ENCODE peak calls at places on chromosomes 5 and 9, in nine cellular contexts. F, N, U, C, X, O, E, V and D are unnamed samples.

GRCh38 chr5:32076699-32077695 is 97.1 kb downstream of the GOLPH3 start:
- DNase-seq in F (peak; percentile 72), N (peak; percentile 50), U (peak; percentile 87), C (peak; percentile 46), X (peak; percentile 80), O (peak; percentile 31), E (peak; percentile 52), V (peak; percentile 91), D (peak; percentile 44)

GRCh38 chr5:142296914-142297417 is 27.9 kb downstream of the SPRY4 start:
- DNase-seq in F (peak; percentile 93), N (peak; percentile 36), U (no peak), C (peak; percentile 40), X (peak; percentile 3), O (no peak), E (no peak), V (peak; percentile 79), D (no peak)

GRCh38 chr9:15856591-15856990 is 303.7 kb downstream of the CCDC171 start:
- DNase-seq in F (peak; percentile 68), N (no peak), U (no peak), C (no peak), X (peak; percentile 5), O (no peak), E (no peak), V (peak; percentile 12), D (no peak)

GRCh38 chr5:171524461-171524860 is 105.0 kb downstream of the FGF18 start:
- DNase-seq in F (no peak), N (no peak), U (peak; percentile 11), C (no peak), X (no peak), O (no peak), E (no peak), V (no peak), D (no peak)

GRCh38 chr5:152978141-152978835 is 512.2 kb upstream of the GRIA1 start:
- DNase-seq in F (no peak), N (no peak), U (no peak), C (no peak), X (no peak), O (no peak), E (no peak), V (no peak), D (no peak)

GRCh38 chr9:33044677-33045282 is 19.7 kb downstream of the DNAJA1 start:
- DNase-seq in F (no peak), N (no peak), U (no peak), C (peak; percentile 20), X (peak; percentile 39), O (peak; percentile 61), E (peak; percentile 48), V (peak; percentile 5), D (peak; percentile 25)

GRCh38 chr5:994821-995220 is 13.8 kb upstream of the NKD2 start:
- DNase-seq in F (no peak), N (no peak), U (no peak), C (no peak), X (no peak), O (no peak), E (no peak), V (no peak), D (no peak)

GRCh38 chr5:157571357-157571827 is 4.2 kb downstream of the ADAM19 start:
- DNase-seq in F (peak; percentile 55), N (no peak), U (no peak), C (no peak), X (no peak), O (no peak), E (no peak), V (peak; percentile 84), D (no peak)

GRCh38 chr5:173053041-173053440 is 3.1 kb upstream of the CREBRF start:
- DNase-seq in F (no peak), N (no peak), U (no peak), C (no peak), X (no peak), O (no peak), E (no peak), V (no peak), D (no peak)

DNA sequence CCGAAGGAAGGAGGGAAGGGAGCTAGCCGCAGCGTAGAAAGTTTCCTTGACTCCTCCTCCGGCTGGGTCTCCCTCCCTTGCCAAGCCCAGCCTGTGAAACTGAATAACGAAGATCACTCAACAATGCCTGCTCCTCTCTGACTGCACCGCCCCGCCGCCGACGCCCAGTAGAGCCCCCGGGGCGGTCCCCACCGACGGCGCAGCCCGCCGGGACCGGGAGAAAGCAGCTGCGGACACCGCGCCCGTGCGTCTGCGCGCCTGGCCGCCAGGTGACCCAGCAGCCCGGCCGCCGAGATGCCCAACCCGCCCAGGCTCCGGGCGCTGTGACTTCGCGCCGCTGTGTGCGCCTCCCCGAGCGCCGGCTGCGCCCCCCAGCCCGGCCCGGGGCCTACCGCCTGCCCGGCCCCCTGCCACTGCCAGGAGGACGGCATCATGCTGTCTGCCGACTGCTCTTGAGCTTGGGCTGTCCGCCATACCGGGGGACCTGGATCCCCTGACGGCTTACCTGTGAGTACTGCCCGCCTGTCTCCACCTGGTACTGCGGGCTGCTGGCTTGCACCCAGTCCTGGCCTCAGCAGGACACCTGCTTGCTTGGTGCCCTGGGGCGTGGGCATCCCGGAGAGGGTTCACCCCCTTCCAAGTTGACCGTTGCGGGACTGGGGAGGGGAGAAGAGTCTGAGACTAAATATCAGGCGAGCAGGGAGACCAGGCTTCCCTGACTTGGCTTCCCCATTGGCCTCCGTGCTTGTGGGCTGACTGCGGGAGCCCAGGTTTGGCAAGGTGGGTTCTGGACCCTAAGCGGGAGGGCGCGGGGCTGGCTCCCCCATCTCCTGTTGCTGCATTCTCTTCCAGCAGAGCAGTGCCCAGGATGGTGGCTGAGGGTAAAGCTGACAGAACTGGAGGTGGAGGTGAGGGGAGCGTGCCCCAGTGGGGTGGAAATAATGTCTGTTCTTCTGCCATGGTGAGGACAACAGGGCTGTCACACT is 26.2 kb upstream of the SPTLC1 start:
- DNase-seq in F (peak; percentile 33), N (no peak), U (peak; percentile 32), C (peak; percentile 57), X (peak; percentile 16), O (no peak), E (peak; percentile 44), V (peak; percentile 38), D (peak; percentile 51)
- TF ChIP-seq CTCF in F (no peak), N (no peak), U (peak; percentile 21), C (peak; percentile 14), X (no peak), O (no peak), E (no peak), V (no peak), D (no peak)

DNA sequence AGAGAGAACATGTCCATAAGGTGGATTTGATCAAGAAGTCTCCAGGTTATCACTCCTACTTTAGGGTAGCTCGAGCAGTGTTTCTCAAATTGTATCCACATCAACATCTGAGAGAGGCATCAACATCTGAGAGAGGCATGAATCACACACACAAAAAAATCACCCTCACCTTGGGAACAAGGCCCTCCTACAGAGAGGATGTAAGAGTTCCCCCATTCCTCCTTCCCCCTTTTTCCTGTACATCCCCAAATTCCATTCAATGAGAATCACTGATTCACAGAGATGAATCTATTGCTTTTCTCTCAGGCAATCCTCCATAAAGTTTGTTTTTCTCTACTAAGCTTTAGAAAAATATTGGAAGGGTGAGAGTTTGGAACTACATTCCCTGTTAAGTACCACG is 233.4 kb upstream of the CDH6 start:
- DNase-seq in F (no peak), N (no peak), U (no peak), C (no peak), X (no peak), O (no peak), E (no peak), V (no peak), D (no peak)
- TF ChIP-seq CTCF in F (no peak), N (no peak), U (no peak), C (no peak), X (no peak), O (no peak), E (no peak), V (no peak), D (no peak)

DNA sequence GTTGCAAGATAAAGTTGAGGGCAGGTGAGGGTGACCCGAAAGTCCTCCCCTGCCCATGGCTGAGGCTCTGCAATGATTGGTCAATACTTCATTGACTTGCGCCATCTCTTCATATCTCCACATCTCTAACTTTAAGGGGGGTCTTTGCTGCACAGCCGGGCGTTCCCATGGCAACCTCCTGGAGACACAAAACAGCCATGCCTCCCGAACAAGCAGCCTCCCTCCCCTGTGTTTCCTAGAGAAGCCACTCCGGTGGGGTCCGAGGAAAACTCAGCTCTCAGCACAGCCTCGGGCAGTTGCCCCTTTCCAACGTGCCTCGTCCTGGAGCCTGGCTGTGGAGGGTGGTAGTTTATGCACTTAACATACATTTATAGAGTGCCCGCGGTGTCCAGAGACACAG is 57.5 kb downstream of the TSPAN17 start:
- DNase-seq in F (no peak), N (no peak), U (no peak), C (no peak), X (no peak), O (no peak), E (no peak), V (no peak), D (no peak)
- TF ChIP-seq CTCF in F (no peak), N (no peak), U (no peak), C (no peak), X (no peak), O (no peak), E (no peak), V (no peak), D (no peak)

DNA sequence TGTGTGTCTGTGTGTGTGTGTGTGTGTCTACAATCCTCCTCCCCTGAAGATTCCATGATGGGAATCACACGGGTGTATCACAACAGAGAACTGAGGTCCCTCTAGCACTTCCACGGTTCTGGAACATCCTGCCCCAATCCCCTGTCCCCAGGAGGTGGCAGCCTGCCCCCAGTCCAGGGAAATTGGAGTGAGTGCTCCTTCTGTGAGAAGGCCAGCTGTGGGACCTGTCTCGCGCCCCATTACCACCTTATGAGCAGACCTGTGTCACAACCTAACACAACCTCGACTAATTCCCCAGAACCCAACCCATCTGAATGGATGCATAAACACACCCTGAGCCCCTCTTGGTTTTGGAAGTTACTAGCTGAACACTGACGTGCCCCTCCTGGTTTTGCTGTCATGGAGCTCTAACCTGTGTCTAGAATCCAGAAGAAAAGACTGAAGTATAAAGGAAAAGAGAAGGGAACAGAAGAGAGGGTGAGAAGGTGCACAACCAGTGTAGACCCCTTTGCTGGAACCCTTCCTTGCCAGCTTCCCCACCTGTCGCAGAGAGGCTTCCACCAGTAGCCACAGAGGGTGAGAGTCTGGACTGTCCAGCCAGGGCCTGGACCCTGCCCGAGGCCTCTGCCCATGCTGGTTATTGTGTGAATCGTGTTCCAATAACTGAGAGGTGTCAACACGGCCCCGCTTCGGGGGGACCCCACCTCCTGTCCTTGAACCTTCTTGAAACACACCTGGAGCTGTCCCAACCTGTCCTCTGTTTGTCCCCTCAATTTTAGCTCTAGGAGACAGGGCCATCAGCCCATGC is 3.4 kb downstream of the BTNL9 start:
- DNase-seq in F (no peak), N (no peak), U (no peak), C (no peak), X (peak; percentile 49), O (peak; percentile 43), E (no peak), V (no peak), D (no peak)
- TF ChIP-seq CTCF in F (no peak), N (peak; percentile 41), U (peak; percentile 11), C (no peak), X (peak; percentile 59), O (peak; percentile 24), E (no peak), V (no peak), D (no peak)